ENCODE peak calls at places on chromosomes 16 and 17, in four cellular contexts. C is mammary epithelial cell, Z is adrenal gland, D is IMR-90. U is an unnamed sample.

GRCh38 chr17:74452841-74453661 is 13.4 kb upstream of the CD300A start:
- DNase-seq in C (no peak), Z (no peak), D (no peak), U (no peak)

GRCh38 chr17:35879748-35880654 is at the start of gene CCL5:
- DNase-seq in C (peak; percentile 49), Z (no peak), D (peak; percentile 13), U (no peak)

GRCh38 chr16:55280622-55281021 is 43.4 kb upstream of the IRX6 start:
- DNase-seq in C (peak; percentile 19), Z (no peak), D (no peak), U (no peak)

GRCh38 chr16:30958164-30959083 is 870 bp downstream of the SETD1A start:
- DNase-seq in C (peak; percentile 40), Z (peak; percentile 75), D (peak; percentile 43), U (no peak)

GRCh38 chr17:50769884-50770283 is 2.6 kb upstream of the ANKRD40CL start:
- DNase-seq in C (no peak), Z (peak; percentile 39), D (no peak), U (no peak)

GRCh38 chr17:15510361-15510760 is 42.9 kb upstream of the CDRT4 start:
- DNase-seq in C (peak; percentile 50), Z (no peak), D (peak; percentile 83), U (no peak)

GRCh38 chr16:88758227-88758943 is 26.6 kb downstream of the PIEZO1 start:
- DNase-seq in C (no peak), Z (no peak), D (no peak), U (no peak)

GRCh38 chr16:88783391-88784073 is 1.5 kb downstream of the PIEZO1 start:
- DNase-seq in C (peak; percentile 40), Z (peak; percentile 76), D (peak; percentile 33), U (no peak)

GRCh38 chr17:82935944-82936767 is 96.3 kb upstream of the ZNF750 start:
- DNase-seq in C (no peak), Z (no peak), D (no peak), U (no peak)

GRCh38 chr17:37056622-37057021 is 107.9 kb downstream of the AATF start:
- DNase-seq in C (no peak), Z (no peak), D (no peak), U (no peak)

GRCh38 chr16:81907681-81908080 is 103.6 kb downstream of the SDR42E1 start:
- DNase-seq in C (no peak), Z (no peak), D (no peak), U (no peak)

GRCh38 chr17:82821554-82821953 is 18.3 kb downstream of the ZNF750 start:
- DNase-seq in C (no peak), Z (no peak), D (no peak), U (no peak)

GRCh38 chr17:65088621-65089385 is 32.3 kb upstream of the GNA13 start:
- DNase-seq in C (peak; percentile 74), Z (no peak), D (no peak), U (no peak)

GRCh38 chr17:21379080-21379711 is 3.0 kb downstream of the KCNJ12 start:
- DNase-seq in C (no peak), Z (peak; percentile 60), D (no peak), U (no peak)

GRCh38 chr16:71421911-71422310 is 19.9 kb downstream of the TLE7 start:
- DNase-seq in C (peak; percentile 26), Z (no peak), D (no peak), U (no peak)

GRCh38 chr16:82004651-82005490 is 6.4 kb downstream of the SDR42E1 start:
- DNase-seq in C (no peak), Z (no peak), D (no peak), U (no peak)

GRCh38 chr17:78132086-78132676 is 1.6 kb downstream of the TMC8 start:
- DNase-seq in C (no peak), Z (no peak), D (no peak), U (no peak)

GRCh38 chr17:67456103-67456502 is 79.0 kb downstream of the PITPNC1 start:
- DNase-seq in C (no peak), Z (no peak), D (no peak), U (no peak)

GRCh38 chr17:44222112-44222869 is 2.8 kb upstream of the UBTF start:
- DNase-seq in C (peak; percentile 56), Z (peak; percentile 96), D (peak; percentile 66), U (no peak)

GRCh38 chr17:77264617-77265230 is 124.0 kb downstream of the SEC14L1 start:
- DNase-seq in C (no peak), Z (no peak), D (no peak), U (no peak)

GRCh38 chr17:66422181-66422580 is 119.8 kb downstream of the PRKCA start:
- DNase-seq in C (peak; percentile 41), Z (no peak), D (peak; percentile 68), U (no peak)

GRCh38 chr16:66326995-66327513 is 39.4 kb upstream of the CDH5 start:
- DNase-seq in C (no peak), Z (no peak), D (no peak), U (no peak)

GRCh38 chr17:34542700-34543336 is 36.6 kb upstream of the TMEM132E start:
- DNase-seq in C (no peak), Z (peak; percentile 54), D (no peak), U (no peak)

GRCh38 chr17:17837966-17838962 is 1.5 kb upstream of the SREBF1 start:
- DNase-seq in C (peak; percentile 76), Z (peak; percentile 84), D (peak; percentile 24), U (no peak)

GRCh38 chr17:45144199-45145034 is 3.9 kb upstream of the HEXIM1 start:
- DNase-seq in C (no peak), Z (no peak), D (no peak), U (no peak)

GRCh38 chr16:72198641-72199250 is 26.8 kb upstream of the PMFBP1 start:
- DNase-seq in C (no peak), Z (peak; percentile 80), D (no peak), U (no peak)

GRCh38 chr17:3022197-3022596 is 41.2 kb downstream of the OR1D5 start:
- DNase-seq in C (no peak), Z (no peak), D (no peak), U (no peak)

GRCh38 chr16:84518804-84519341 is 14.4 kb upstream of the MEAK7 start:
- DNase-seq in C (no peak), Z (no peak), D (no peak), U (no peak)

GRCh38 chr17:17950347-17950746 is 21.9 kb downstream of the TOM1L2 start:
- DNase-seq in C (no peak), Z (no peak), D (no peak), U (no peak)

GRCh38 chr17:31488264-31488981 is 96.9 kb downstream of the RAB11FIP4 start:
- DNase-seq in C (peak; percentile 25), Z (no peak), D (no peak), U (no peak)

GRCh38 chr17:10790491-10791401 is 13.2 kb downstream of the TMEM238L start:
- DNase-seq in C (peak; percentile 40), Z (peak; percentile 72), D (no peak), U (no peak)

GRCh38 chr16:4275861-4276260 is 3.0 kb upstream of the TFAP4 start:
- DNase-seq in C (no peak), Z (no peak), D (no peak), U (no peak)

GRCh38 chr17:13107726-13108235 is 90.0 kb upstream of the ELAC2 start:
- DNase-seq in C (no peak), Z (no peak), D (no peak), U (no peak)

GRCh38 chr16:79599256-79599836 is 1.2 kb downstream of the MAF start:
- DNase-seq in C (peak; percentile 55), Z (no peak), D (no peak), U (no peak)

GRCh38 chr17:30503558-30503957 is 26.4 kb downstream of the GOSR1 start:
- DNase-seq in C (no peak), Z (no peak), D (peak; percentile 28), U (no peak)

GRCh38 chr17:46791531-46791930 is 27.0 kb downstream of the WNT3 start:
- DNase-seq in C (no peak), Z (no peak), D (no peak), U (no peak)

GRCh38 chr17:77772461-77772897 is 186.0 kb upstream of the TNRC6C start:
- DNase-seq in C (no peak), Z (peak; percentile 62), D (peak; percentile 33), U (peak; percentile 64)

GRCh38 chr17:73198201-73198929 is 5.5 kb downstream of the COG1 start:
- DNase-seq in C (no peak), Z (peak; percentile 46), D (no peak), U (no peak)

GRCh38 chr17:50198026-50198669 is 3.3 kb downstream of the COL1A1 start:
- DNase-seq in C (peak; percentile 63), Z (peak; percentile 74), D (peak; percentile 63), U (no peak)

GRCh38 chr16:2828521-2828840 is 1.6 kb upstream of the ZG16B start:
- DNase-seq in C (no peak), Z (no peak), D (no peak), U (no peak)
- H3K27me3 ChIP-seq in C (peaks cover 8% of the 10 kb centered on the region), Z (peaks cover 15% of the 10 kb centered on the region), D (peaks cover 53% of the 10 kb centered on the region), U (no peaks in the 10 kb centered on the region)

DNA sequence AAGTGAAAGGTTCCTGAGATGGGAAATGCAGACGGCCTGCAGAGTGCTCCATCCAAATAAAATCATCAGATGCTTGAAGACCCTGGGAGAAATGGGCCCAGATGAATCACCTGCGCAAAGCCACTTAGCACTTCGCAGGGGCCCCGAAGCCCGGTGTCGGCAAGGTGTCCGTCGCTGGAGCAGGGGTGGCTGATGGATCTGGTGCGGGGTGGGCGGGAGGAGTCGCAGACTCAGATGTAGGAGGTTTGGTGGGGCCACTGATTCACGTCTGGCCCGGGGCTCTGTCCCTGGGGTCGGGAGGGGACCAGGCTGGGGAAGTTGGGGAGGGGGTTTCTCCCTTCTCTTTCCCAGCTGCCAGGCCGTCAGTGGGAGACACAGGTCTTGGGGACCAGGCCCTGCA is 21.6 kb upstream of the SSTR5 start:
- DNase-seq in C (no peak), Z (no peak), D (no peak), U (no peak)
- H3K27me3 ChIP-seq in C (peaks cover 6% of the 10 kb centered on the region), Z (peaks cover 17% of the 10 kb centered on the region), D (peaks cover 18% of the 10 kb centered on the region), U (no peaks in the 10 kb centered on the region)

GRCh38 chr16:21281698-21282389 is 3.8 kb upstream of the CRYM start:
- DNase-seq in C (no peak), Z (no peak), D (no peak), U (no peak)
- H3K27me3 ChIP-seq in C (no peaks in the 10 kb centered on the region), Z (peaks cover 45% of the 10 kb centered on the region), D (peaks cover 60% of the 10 kb centered on the region), U (peaks cover 30% of the 10 kb centered on the region)

GRCh38 chr16:85905110-85906095 is 6.4 kb downstream of the IRF8 start:
- DNase-seq in C (no peak), Z (no peak), D (no peak), U (no peak)

GRCh38 chr16:85902366-85903155 is 3.6 kb downstream of the IRF8 start:
- DNase-seq in C (no peak), Z (no peak), D (no peak), U (no peak)

GRCh38 chr16:85901760-85902365 is 2.9 kb downstream of the IRF8 start:
- DNase-seq in C (no peak), Z (no peak), D (no peak), U (no peak)

GRCh38 chr16:85901110-85901509 is 2.1 kb downstream of the IRF8 start:
- DNase-seq in C (no peak), Z (no peak), D (no peak), U (no peak)

GRCh38 chr16:85903576-85903975 is 4.6 kb downstream of the IRF8 start:
- DNase-seq in C (no peak), Z (no peak), D (no peak), U (no peak)
- H3K27me3 ChIP-seq in C (peaks cover 18% of the 10 kb centered on the region), Z (peaks cover 15% of the 10 kb centered on the region), D (peaks cover 79% of the 10 kb centered on the region), U (peaks cover 32% of the 10 kb centered on the region)

U was measured in NT2/D1.